ENCODE peak calls at places on chromosomes 6 and 20, in four cellular contexts. One of them, this sample, is unnamed.

GRCh38 chr20:51869002-51869401 is 66.7 kb upstream of the SALL4 start:
- DNase-seq in stimulated activated effector memory CD8-positive, alpha-beta T cell treated with anti-CD3 and anti-CD28 coated beads, Interleukin-12 subunit alpha, Interleukin-12 subunit beta, amount 100 ng/mL, for 72 hours: no peak
- DNase-seq in NCI-H2081 treated with DMSO at 0.1 percent for 48 hours: no peak
- DNase-seq in AG08395: no peak
- DNase-seq in this sample: no peak

GRCh38 chr20:51122931-51123658 is 100.2 kb upstream of the KCNG1 start:
- DNase-seq in AG08395: no peak
- DNase-seq in stimulated activated effector memory CD8-positive, alpha-beta T cell treated with anti-CD3 and anti-CD28 coated beads, Interleukin-12 subunit alpha, Interleukin-12 subunit beta, amount 100 ng/mL, for 72 hours: no peak
- DNase-seq in NCI-H2081 treated with DMSO at 0.1 percent for 48 hours: no peak
- DNase-seq in this sample: no peak

GRCh38 chr20:32652739-32653526 is 20.8 kb downstream of the C20orf203 start:
- DNase-seq in NCI-H2081 treated with DMSO at 0.1 percent for 48 hours: peak
- DNase-seq in stimulated activated effector memory CD8-positive, alpha-beta T cell treated with anti-CD3 and anti-CD28 coated beads, Interleukin-12 subunit alpha, Interleukin-12 subunit beta, amount 100 ng/mL, for 72 hours: peak
- DNase-seq in AG08395: peak
- DNase-seq in this sample: peak

GRCh38 chr6:160510199-160510598 is 153.9 kb downstream of the LPA start:
- DNase-seq in NCI-H2081 treated with DMSO at 0.1 percent for 48 hours: no peak
- DNase-seq in AG08395: peak
- DNase-seq in stimulated activated effector memory CD8-positive, alpha-beta T cell treated with anti-CD3 and anti-CD28 coated beads, Interleukin-12 subunit alpha, Interleukin-12 subunit beta, amount 100 ng/mL, for 72 hours: no peak
- DNase-seq in this sample: no peak

GRCh38 chr6:158415666-158416065 is 103.4 kb downstream of the TULP4 start:
- DNase-seq in stimulated activated effector memory CD8-positive, alpha-beta T cell treated with anti-CD3 and anti-CD28 coated beads, Interleukin-12 subunit alpha, Interleukin-12 subunit beta, amount 100 ng/mL, for 72 hours: no peak
- DNase-seq in AG08395: no peak
- DNase-seq in NCI-H2081 treated with DMSO at 0.1 percent for 48 hours: no peak
- DNase-seq in this sample: no peak

GRCh38 chr20:4507288-4507719 is 214.4 kb upstream of the PRND start:
- DNase-seq in NCI-H2081 treated with DMSO at 0.1 percent for 48 hours: no peak
- DNase-seq in AG08395: peak
- DNase-seq in stimulated activated effector memory CD8-positive, alpha-beta T cell treated with anti-CD3 and anti-CD28 coated beads, Interleukin-12 subunit alpha, Interleukin-12 subunit beta, amount 100 ng/mL, for 72 hours: no peak
- DNase-seq in this sample: no peak

GRCh38 chr6:111585241-111585968 is 20.3 kb downstream of the TRAF3IP2 start:
- DNase-seq in AG08395: no peak
- DNase-seq in stimulated activated effector memory CD8-positive, alpha-beta T cell treated with anti-CD3 and anti-CD28 coated beads, Interleukin-12 subunit alpha, Interleukin-12 subunit beta, amount 100 ng/mL, for 72 hours: no peak
- DNase-seq in NCI-H2081 treated with DMSO at 0.1 percent for 48 hours: no peak
- DNase-seq in this sample: no peak

GRCh38 chr6:89272611-89273010 is 42.5 kb downstream of the GABRR2 start:
- DNase-seq in AG08395: no peak
- DNase-seq in stimulated activated effector memory CD8-positive, alpha-beta T cell treated with anti-CD3 and anti-CD28 coated beads, Interleukin-12 subunit alpha, Interleukin-12 subunit beta, amount 100 ng/mL, for 72 hours: no peak
- DNase-seq in NCI-H2081 treated with DMSO at 0.1 percent for 48 hours: no peak
- DNase-seq in this sample: no peak

GRCh38 chr6:106496791-106497190 is 132.5 kb downstream of the RTN4IP1 start:
- DNase-seq in stimulated activated effector memory CD8-positive, alpha-beta T cell treated with anti-CD3 and anti-CD28 coated beads, Interleukin-12 subunit alpha, Interleukin-12 subunit beta, amount 100 ng/mL, for 72 hours: no peak
- DNase-seq in AG08395: no peak
- DNase-seq in NCI-H2081 treated with DMSO at 0.1 percent for 48 hours: no peak
- DNase-seq in this sample: no peak

GRCh38 chr6:113584767-113585166 is 272.4 kb upstream of the MARCKS start:
- DNase-seq in AG08395: no peak
- DNase-seq in NCI-H2081 treated with DMSO at 0.1 percent for 48 hours: no peak
- DNase-seq in stimulated activated effector memory CD8-positive, alpha-beta T cell treated with anti-CD3 and anti-CD28 coated beads, Interleukin-12 subunit alpha, Interleukin-12 subunit beta, amount 100 ng/mL, for 72 hours: no peak
- DNase-seq in this sample: no peak

GRCh38 chr20:41499961-41500725 is 118.0 kb downstream of the CHD6 start:
- DNase-seq in stimulated activated effector memory CD8-positive, alpha-beta T cell treated with anti-CD3 and anti-CD28 coated beads, Interleukin-12 subunit alpha, Interleukin-12 subunit beta, amount 100 ng/mL, for 72 hours: no peak
- DNase-seq in NCI-H2081 treated with DMSO at 0.1 percent for 48 hours: peak
- DNase-seq in AG08395: peak
- DNase-seq in this sample: no peak

GRCh38 chr20:38034108-38034649 is 633 bp downstream of the RPRD1B start:
- DNase-seq in NCI-H2081 treated with DMSO at 0.1 percent for 48 hours: no peak
- DNase-seq in AG08395: no peak
- DNase-seq in stimulated activated effector memory CD8-positive, alpha-beta T cell treated with anti-CD3 and anti-CD28 coated beads, Interleukin-12 subunit alpha, Interleukin-12 subunit beta, amount 100 ng/mL, for 72 hours: no peak
- DNase-seq in this sample: no peak

GRCh38 chr6:82246802-82247633 is 526 bp downstream of the IBTK start:
- DNase-seq in stimulated activated effector memory CD8-positive, alpha-beta T cell treated with anti-CD3 and anti-CD28 coated beads, Interleukin-12 subunit alpha, Interleukin-12 subunit beta, amount 100 ng/mL, for 72 hours: no peak
- DNase-seq in NCI-H2081 treated with DMSO at 0.1 percent for 48 hours: no peak
- DNase-seq in AG08395: peak
- DNase-seq in this sample: peak

GRCh38 chr6:118751072-118751471 is 99.7 kb upstream of the CEP85L start:
- DNase-seq in AG08395: no peak
- DNase-seq in stimulated activated effector memory CD8-positive, alpha-beta T cell treated with anti-CD3 and anti-CD28 coated beads, Interleukin-12 subunit alpha, Interleukin-12 subunit beta, amount 100 ng/mL, for 72 hours: no peak
- DNase-seq in NCI-H2081 treated with DMSO at 0.1 percent for 48 hours: no peak
- DNase-seq in this sample: no peak

GRCh38 chr6:37624606-37625574 is 72.8 kb downstream of the MDGA1 start:
- DNase-seq in stimulated activated effector memory CD8-positive, alpha-beta T cell treated with anti-CD3 and anti-CD28 coated beads, Interleukin-12 subunit alpha, Interleukin-12 subunit beta, amount 100 ng/mL, for 72 hours: no peak
- DNase-seq in NCI-H2081 treated with DMSO at 0.1 percent for 48 hours: no peak
- DNase-seq in AG08395: peak
- DNase-seq in this sample: no peak

GRCh38 chr6:45737331-45738056 is 278.2 kb downstream of the CLIC5 start:
- DNase-seq in AG08395: no peak
- DNase-seq in stimulated activated effector memory CD8-positive, alpha-beta T cell treated with anti-CD3 and anti-CD28 coated beads, Interleukin-12 subunit alpha, Interleukin-12 subunit beta, amount 100 ng/mL, for 72 hours: peak
- DNase-seq in NCI-H2081 treated with DMSO at 0.1 percent for 48 hours: no peak
- DNase-seq in this sample: no peak

GRCh38 chr6:90294989-90295853 is 1.4 kb downstream of the BACH2 start:
- DNase-seq in stimulated activated effector memory CD8-positive, alpha-beta T cell treated with anti-CD3 and anti-CD28 coated beads, Interleukin-12 subunit alpha, Interleukin-12 subunit beta, amount 100 ng/mL, for 72 hours: peak
- DNase-seq in NCI-H2081 treated with DMSO at 0.1 percent for 48 hours: no peak
- DNase-seq in AG08395: no peak
- DNase-seq in this sample: peak

GRCh38 chr6:33686981-33687975 is 24.2 kb downstream of the UQCC2 start:
- DNase-seq in AG08395: no peak
- DNase-seq in stimulated activated effector memory CD8-positive, alpha-beta T cell treated with anti-CD3 and anti-CD28 coated beads, Interleukin-12 subunit alpha, Interleukin-12 subunit beta, amount 100 ng/mL, for 72 hours: no peak
- DNase-seq in NCI-H2081 treated with DMSO at 0.1 percent for 48 hours: no peak
- DNase-seq in this sample: no peak

GRCh38 chr20:63483834-63484233 is 11.4 kb upstream of the KCNQ2 start:
- DNase-seq in NCI-H2081 treated with DMSO at 0.1 percent for 48 hours: no peak
- DNase-seq in stimulated activated effector memory CD8-positive, alpha-beta T cell treated with anti-CD3 and anti-CD28 coated beads, Interleukin-12 subunit alpha, Interleukin-12 subunit beta, amount 100 ng/mL, for 72 hours: no peak
- DNase-seq in AG08395: no peak
- DNase-seq in this sample: no peak

GRCh38 chr6:156350337-156350736 is 426.8 kb upstream of the ARID1B start:
- DNase-seq in stimulated activated effector memory CD8-positive, alpha-beta T cell treated with anti-CD3 and anti-CD28 coated beads, Interleukin-12 subunit alpha, Interleukin-12 subunit beta, amount 100 ng/mL, for 72 hours: no peak
- DNase-seq in AG08395: no peak
- DNase-seq in NCI-H2081 treated with DMSO at 0.1 percent for 48 hours: no peak
- DNase-seq in this sample: no peak

GRCh38 chr6:118297821-118298220 is 250.3 kb upstream of the PLN start:
- DNase-seq in NCI-H2081 treated with DMSO at 0.1 percent for 48 hours: no peak
- DNase-seq in stimulated activated effector memory CD8-positive, alpha-beta T cell treated with anti-CD3 and anti-CD28 coated beads, Interleukin-12 subunit alpha, Interleukin-12 subunit beta, amount 100 ng/mL, for 72 hours: no peak
- DNase-seq in AG08395: no peak
- DNase-seq in this sample: no peak